ENCODE peak calls at places on chromosomes 2 and 18, in seven cellular contexts. X, U, R, Y, C, D and E are unnamed samples.

GRCh38 chr18:6363216-6363615 is 51.5 kb downstream of the L3MBTL4 start:
- DNase-seq in Y (no peak), R (no peak), C (no peak), D (no peak), U (no peak), X (no peak), E (no peak)

GRCh38 chr2:217837001-217837491 is 165.7 kb downstream of the TNS1 start:
- DNase-seq in U (peak), X (peak), D (no peak), R (no peak), Y (peak), C (peak), E (peak)

GRCh38 chr2:232999354-232999753 is 13.7 kb downstream of the NGEF start:
- DNase-seq in D (no peak), R (no peak), U (no peak), Y (peak), X (no peak), C (no peak), E (peak)

GRCh38 chr2:123606631-123607030 is 418.5 kb upstream of the CNTNAP5 start:
- DNase-seq in R (no peak), U (no peak), D (no peak), C (no peak), X (no peak), Y (no peak), E (no peak)

GRCh38 chr2:188725981-188726380 is 248.2 kb upstream of the COL3A1 start:
- DNase-seq in U (no peak), X (peak), D (no peak), C (no peak), Y (no peak), R (no peak), E (no peak)

GRCh38 chr2:66596229-66596628 is 161.3 kb downstream of the MEIS1 start:
- DNase-seq in Y (peak), X (no peak), R (no peak), C (no peak), U (no peak), D (no peak), E (no peak)

GRCh38 chr2:217935901-217936684 is 66.7 kb downstream of the TNS1 start:
- DNase-seq in U (no peak), R (no peak), D (no peak), Y (no peak), X (peak), C (no peak), E (no peak)

GRCh38 chr2:18077724-18078123 is 199.3 kb downstream of the KCNS3 start:
- DNase-seq in C (no peak), R (peak), X (no peak), D (no peak), Y (no peak), U (no peak), E (no peak)

GRCh38 chr2:104378853-104379374 is 475.0 kb upstream of the POU3F3 start:
- DNase-seq in D (peak), U (peak), C (no peak), Y (peak), X (no peak), R (no peak), E (no peak)

GRCh38 chr2:64711260-64711659 is 57.5 kb upstream of the SERTAD2 start:
- DNase-seq in C (no peak), Y (no peak), R (no peak), X (no peak), U (no peak), D (no peak), E (no peak)

GRCh38 chr2:28716265-28716865 is 35.3 kb upstream of the PPP1CB start:
- DNase-seq in X (peak), C (peak), R (peak), D (no peak), Y (no peak), U (peak), E (peak)

GRCh38 chr2:172248381-172249173 is 145.9 kb upstream of the DLX2 start:
- DNase-seq in C (no peak), X (peak), Y (peak), D (no peak), R (no peak), U (no peak), E (peak)

GRCh38 chr18:54777118-54777791 is 51.0 kb upstream of the RAB27B start:
- DNase-seq in U (no peak), X (no peak), Y (no peak), R (no peak), C (no peak), D (no peak), E (no peak)

GRCh38 chr2:10930731-10931516 is 19.2 kb downstream of the KCNF1 start:
- DNase-seq in U (no peak), C (no peak), Y (no peak), D (no peak), X (no peak), R (no peak), E (no peak)

GRCh38 chr2:12675801-12676200 is 40.9 kb upstream of the TRIB2 start:
- DNase-seq in R (no peak), Y (no peak), C (no peak), U (no peak), X (no peak), D (no peak), E (no peak)

GRCh38 chr2:40384714-40385113 is 67.2 kb downstream of the SLC8A1 start:
- DNase-seq in U (no peak), R (peak), C (no peak), D (no peak), Y (no peak), X (peak), E (no peak)

GRCh38 chr2:138090330-138090729 is 126.1 kb downstream of the HNMT start:
- DNase-seq in X (peak), U (peak), R (no peak), D (no peak), C (no peak), Y (no peak), E (no peak)

GRCh38 chr2:148643998-148644884 is at the start of gene EPC2:
- DNase-seq in X (peak), R (peak), D (peak), U (peak), Y (peak), C (peak), E (peak)

GRCh38 chr2:234135750-234136221 is 85.3 kb downstream of the SPP2 start:
- DNase-seq in D (peak), R (peak), Y (peak), C (no peak), X (peak), U (peak), E (peak)

GRCh38 chr2:234134496-234134895 is 84.0 kb downstream of the SPP2 start:
- DNase-seq in X (no peak), R (no peak), Y (no peak), U (no peak), C (no peak), D (no peak), E (no peak)

GRCh38 chr2:234137400-234138014 is 87.0 kb downstream of the SPP2 start:
- DNase-seq in X (peak), Y (no peak), D (no peak), U (no peak), R (no peak), C (no peak), E (no peak)

GRCh38 chr2:234138836-234139235 is 88.3 kb downstream of the SPP2 start:
- DNase-seq in X (no peak), C (no peak), D (no peak), U (no peak), Y (no peak), R (no peak), E (no peak)

DNA sequence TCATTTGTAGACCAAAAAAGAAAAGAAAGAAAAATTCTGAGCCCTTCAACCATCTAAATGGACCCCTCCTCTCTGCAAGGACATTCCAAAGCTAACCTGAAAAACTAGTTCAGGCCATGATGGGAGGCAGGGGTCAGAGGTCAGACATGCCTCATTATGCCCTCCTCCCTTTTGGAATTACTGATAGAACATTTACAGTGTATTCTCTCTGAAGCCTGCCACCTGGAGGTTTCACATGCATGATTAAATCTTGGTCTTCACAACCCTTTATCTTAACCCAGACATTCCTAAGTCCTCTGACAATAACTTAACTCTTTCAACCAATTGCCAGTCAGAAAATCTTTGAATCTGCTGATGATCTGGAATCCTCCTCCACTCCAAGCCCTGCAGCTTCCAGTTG is 86.0 kb downstream of the SPP2 start:
- DNase-seq in C (no peak), Y (peak), D (peak), X (no peak), U (no peak), R (no peak), E (no peak)
- TF ChIP-seq CTCF in C (no peak), Y (no peak), D (no peak), X (no peak), U (no peak), R (no peak), E (no peak)

DNA sequence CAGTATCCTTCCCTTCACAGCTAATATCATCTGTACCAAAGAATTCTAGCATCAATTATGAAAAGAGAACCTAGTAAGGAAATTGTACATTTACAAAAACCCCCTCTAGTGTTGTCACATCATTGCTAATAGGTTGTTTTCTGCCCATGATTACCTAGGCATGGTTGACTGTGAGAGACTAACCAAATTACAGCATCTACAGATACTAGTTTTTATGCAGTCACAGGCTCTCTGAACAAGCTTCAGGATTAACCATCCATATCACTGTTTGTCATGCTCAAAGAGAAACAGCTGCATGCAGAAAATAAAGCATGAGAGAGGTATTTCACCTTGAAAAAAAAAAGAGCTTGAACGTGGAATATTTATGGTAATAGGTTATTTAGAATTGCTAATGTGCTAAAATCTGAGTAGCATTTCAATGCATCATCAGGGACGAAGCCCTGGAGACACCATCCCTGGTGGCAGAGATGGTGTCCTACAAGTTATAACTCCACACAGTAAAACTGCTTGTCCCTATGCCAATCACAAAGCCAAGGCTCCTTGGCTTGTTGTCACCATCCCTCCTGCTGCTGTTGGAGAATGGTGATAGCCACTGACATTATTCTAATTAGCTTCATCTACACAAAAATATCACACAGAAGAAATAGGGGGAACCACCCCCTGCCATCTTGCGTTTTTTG is 5.4 kb downstream of the NEB start:
- DNase-seq in R (no peak), X (no peak), C (no peak), U (no peak), Y (no peak), D (no peak), E (no peak)
- TF ChIP-seq CTCF in R (no peak), X (no peak), C (no peak), U (no peak), Y (peak), D (peak), E (no peak)

DNA sequence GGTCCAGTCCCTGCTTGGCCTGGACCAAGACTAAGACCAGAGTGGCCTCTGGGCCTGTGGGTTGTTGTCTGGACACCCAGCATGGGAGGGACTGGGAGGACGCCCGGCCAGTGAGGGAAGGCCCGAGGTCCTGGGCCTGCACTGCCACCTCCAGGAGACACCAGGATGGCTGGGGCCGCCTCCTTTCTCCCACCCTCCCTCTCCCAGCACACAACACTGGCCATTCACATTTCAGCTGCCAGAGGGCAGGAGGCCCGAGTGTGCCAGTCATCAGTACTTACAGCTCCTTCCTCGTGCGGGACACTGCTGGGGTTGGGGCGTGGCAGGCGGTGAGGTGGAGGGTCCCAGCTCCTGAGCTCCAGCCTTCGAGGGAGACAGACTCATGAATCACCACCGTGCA is 133.5 kb downstream of the ASB1 start:
- DNase-seq in C (no peak), U (no peak), X (no peak), D (no peak), R (no peak), Y (peak), E (no peak)
- TF ChIP-seq CTCF in C (no peak), U (no peak), X (no peak), D (no peak), R (no peak), Y (peak), E (no peak)

DNA sequence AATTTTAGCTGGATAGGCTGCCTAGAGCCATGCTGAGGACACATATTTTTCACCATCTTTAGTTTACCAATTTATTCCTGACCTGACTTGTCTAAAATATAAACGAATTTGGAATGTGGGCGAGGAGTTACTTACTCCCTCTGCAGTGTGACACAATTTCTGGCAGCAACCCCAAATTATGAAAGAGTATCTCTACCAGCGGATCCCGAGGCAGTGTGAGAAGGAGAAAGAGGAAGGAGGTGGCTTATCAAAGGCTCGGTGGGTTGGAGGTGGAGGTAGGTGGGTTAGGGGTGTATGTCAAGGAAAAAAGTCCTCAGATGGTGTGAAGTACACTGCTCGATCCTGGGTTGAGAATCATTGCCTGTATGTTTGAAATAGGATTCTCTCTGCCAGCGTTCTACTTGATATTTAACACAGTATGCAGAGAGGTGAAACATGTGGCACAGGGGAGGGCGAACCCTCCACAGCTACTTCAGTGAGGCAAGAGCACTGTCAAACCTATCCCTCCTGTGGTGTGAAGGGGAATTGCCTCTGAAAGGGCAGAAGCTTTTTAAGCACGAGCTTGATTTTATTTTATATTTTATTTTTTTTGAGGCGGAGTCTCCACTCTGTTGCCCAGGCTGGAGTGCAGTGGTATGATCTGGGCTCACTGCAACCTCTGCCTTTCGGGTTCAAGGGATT is 76.0 kb downstream of the RFTN2 start:
- DNase-seq in D (no peak), Y (peak), U (no peak), C (no peak), R (peak), X (peak), E (no peak)
- TF ChIP-seq CTCF in D (peak), Y (peak), U (no peak), C (no peak), R (peak), X (peak), E (no peak)

DNA sequence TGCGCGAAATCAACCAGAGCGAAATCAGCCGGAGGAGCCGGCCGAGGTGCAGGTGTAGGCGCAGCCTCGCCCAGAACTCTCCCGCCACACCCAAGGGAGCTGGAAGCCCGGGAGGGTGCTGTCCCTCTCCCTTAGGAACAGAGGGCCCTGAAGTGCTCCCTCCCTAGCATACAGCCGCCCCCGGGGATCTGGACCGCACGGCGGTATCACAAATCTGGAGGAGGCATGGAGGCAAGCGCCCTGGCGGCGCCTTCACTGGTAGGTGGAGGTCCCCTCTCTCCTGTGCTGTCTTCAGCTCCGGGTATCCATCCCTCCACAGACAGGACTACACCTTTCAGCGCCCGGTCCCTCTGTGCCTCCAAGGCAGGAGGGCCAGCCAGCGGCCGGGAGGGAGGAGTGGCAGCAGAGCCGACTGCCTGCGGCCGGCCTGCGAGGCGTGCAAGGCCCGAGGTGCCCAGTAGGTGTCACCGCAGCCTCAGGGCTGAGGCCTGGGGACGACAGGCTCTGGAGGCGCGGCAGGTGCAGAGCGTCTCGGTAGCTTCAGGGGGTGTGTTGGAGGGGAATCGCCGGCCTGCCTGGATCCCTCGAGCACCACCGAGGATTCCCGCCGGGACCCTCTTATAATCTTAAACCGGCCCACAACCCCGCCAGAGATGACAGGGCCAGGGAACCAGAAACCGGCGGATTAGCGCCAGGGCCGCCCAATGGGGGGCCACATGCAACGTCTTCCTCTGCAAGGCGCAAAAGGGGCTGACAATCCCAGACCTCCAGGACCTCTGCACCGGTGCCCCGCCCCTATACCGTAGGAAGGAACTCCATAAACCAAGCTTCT is 2.8 kb downstream of the IHH start:
- DNase-seq in X (peak), U (peak), D (peak), R (no peak), C (peak), Y (peak), E (peak)
- TF ChIP-seq CTCF in X (peak), U (peak), D (peak), R (peak), C (peak), Y (peak), E (no peak)

DNA sequence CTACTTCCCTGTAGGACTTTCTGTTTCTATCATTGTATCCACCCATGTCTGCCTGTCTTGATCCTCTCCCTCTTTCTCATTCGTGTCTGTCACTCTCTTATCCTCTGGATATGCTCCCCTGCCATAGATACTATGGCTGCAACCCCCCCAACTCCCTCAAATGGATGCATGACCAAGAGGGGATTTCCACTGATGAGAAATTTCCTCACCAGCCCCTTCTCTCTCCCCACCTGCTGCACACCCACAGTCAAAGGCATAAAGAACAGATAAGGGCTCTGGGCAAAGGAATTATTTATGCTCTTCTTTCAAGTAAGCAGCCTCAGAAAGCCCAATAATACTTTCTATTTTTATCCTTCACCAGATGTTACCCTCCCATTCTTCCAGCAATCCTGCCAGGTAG is 121.3 kb downstream of the FOXI3 start:
- DNase-seq in R (no peak), U (no peak), Y (no peak), X (no peak), D (no peak), C (no peak), E (no peak)
- TF ChIP-seq CTCF in R (no peak), U (no peak), Y (no peak), X (no peak), D (no peak), C (no peak), E (no peak)